ENCODE peak calls at places on chromosomes 11 and 22, in five cellular contexts. One of them, this sample, is unnamed.

GRCh38 chr22:43743131-43743530 is 69.0 kb downstream of the EFCAB6 start:
- DNase-seq in kidney: no peak
- DNase-seq in upper lobe of right lung: no peak
- DNase-seq in NCI-H748 treated with DMSO at 0.1 percent for 48 hours: no peak
- DNase-seq in stimulated activated naive B cell treated with anti-CD40 and anti-IgM and Interleukin-4, amounts not matched to agents 10 μg/mL and 1 μg/mL and 100 μg/mL, for 72 hours: no peak
- DNase-seq in this sample: no peak

GRCh38 chr22:41576877-41577276 is 12.8 kb downstream of the PMM1 start:
- DNase-seq in kidney: no peak
- DNase-seq in upper lobe of right lung: no peak
- DNase-seq in NCI-H748 treated with DMSO at 0.1 percent for 48 hours: no peak
- DNase-seq in stimulated activated naive B cell treated with anti-CD40 and anti-IgM and Interleukin-4, amounts not matched to agents 10 μg/mL and 1 μg/mL and 100 μg/mL, for 72 hours: peak; percentile 12
- DNase-seq in this sample: peak; percentile 47

GRCh38 chr11:59778122-59778521 is 22.9 kb downstream of the STX3 start:
- DNase-seq in kidney: no peak
- DNase-seq in upper lobe of right lung: no peak
- DNase-seq in NCI-H748 treated with DMSO at 0.1 percent for 48 hours: no peak
- DNase-seq in stimulated activated naive B cell treated with anti-CD40 and anti-IgM and Interleukin-4, amounts not matched to agents 10 μg/mL and 1 μg/mL and 100 μg/mL, for 72 hours: no peak
- DNase-seq in this sample: no peak

GRCh38 chr11:8230178-8230859 is 33.4 kb downstream of the LMO1 start:
- DNase-seq in kidney: no peak
- DNase-seq in upper lobe of right lung: peak; percentile 56
- DNase-seq in NCI-H748 treated with DMSO at 0.1 percent for 48 hours: no peak
- DNase-seq in stimulated activated naive B cell treated with anti-CD40 and anti-IgM and Interleukin-4, amounts not matched to agents 10 μg/mL and 1 μg/mL and 100 μg/mL, for 72 hours: no peak
- DNase-seq in this sample: no peak

GRCh38 chr11:11813288-11813962 is 28.3 kb upstream of the USP47 start:
- DNase-seq in kidney: no peak
- DNase-seq in upper lobe of right lung: no peak
- DNase-seq in NCI-H748 treated with DMSO at 0.1 percent for 48 hours: no peak
- DNase-seq in stimulated activated naive B cell treated with anti-CD40 and anti-IgM and Interleukin-4, amounts not matched to agents 10 μg/mL and 1 μg/mL and 100 μg/mL, for 72 hours: no peak
- DNase-seq in this sample: no peak

GRCh38 chr11:5690736-5691135 is 1.1 kb downstream of the TRIM22 start:
- DNase-seq in kidney: peak; percentile 45
- DNase-seq in upper lobe of right lung: no peak
- DNase-seq in NCI-H748 treated with DMSO at 0.1 percent for 48 hours: no peak
- DNase-seq in stimulated activated naive B cell treated with anti-CD40 and anti-IgM and Interleukin-4, amounts not matched to agents 10 μg/mL and 1 μg/mL and 100 μg/mL, for 72 hours: no peak
- DNase-seq in this sample: no peak

GRCh38 chr11:61279934-61280656 is 15.0 kb downstream of the VWCE start:
- DNase-seq in kidney: peak; percentile 6
- DNase-seq in upper lobe of right lung: no peak
- DNase-seq in NCI-H748 treated with DMSO at 0.1 percent for 48 hours: no peak
- DNase-seq in stimulated activated naive B cell treated with anti-CD40 and anti-IgM and Interleukin-4, amounts not matched to agents 10 μg/mL and 1 μg/mL and 100 μg/mL, for 72 hours: no peak
- DNase-seq in this sample: no peak

GRCh38 chr22:25722223-25723015 is 19.6 kb upstream of the MYO18B start:
- DNase-seq in kidney: no peak
- DNase-seq in upper lobe of right lung: no peak
- DNase-seq in NCI-H748 treated with DMSO at 0.1 percent for 48 hours: no peak
- DNase-seq in stimulated activated naive B cell treated with anti-CD40 and anti-IgM and Interleukin-4, amounts not matched to agents 10 μg/mL and 1 μg/mL and 100 μg/mL, for 72 hours: no peak
- DNase-seq in this sample: no peak

GRCh38 chr22:29914165-29914564 is 31.2 kb downstream of the MTMR3 start:
- DNase-seq in kidney: no peak
- DNase-seq in upper lobe of right lung: no peak
- DNase-seq in NCI-H748 treated with DMSO at 0.1 percent for 48 hours: no peak
- DNase-seq in stimulated activated naive B cell treated with anti-CD40 and anti-IgM and Interleukin-4, amounts not matched to agents 10 μg/mL and 1 μg/mL and 100 μg/mL, for 72 hours: no peak
- DNase-seq in this sample: no peak

GRCh38 chr11:118641463-118642019 is 34.1 kb downstream of the PHLDB1 start:
- DNase-seq in kidney: peak; percentile 93
- DNase-seq in upper lobe of right lung: no peak
- DNase-seq in NCI-H748 treated with DMSO at 0.1 percent for 48 hours: peak; percentile 57
- DNase-seq in stimulated activated naive B cell treated with anti-CD40 and anti-IgM and Interleukin-4, amounts not matched to agents 10 μg/mL and 1 μg/mL and 100 μg/mL, for 72 hours: no peak
- DNase-seq in this sample: no peak

GRCh38 chr11:67347964-67348749 is 5.2 kb downstream of the POLD4 start:
- DNase-seq in kidney: no peak
- DNase-seq in upper lobe of right lung: no peak
- DNase-seq in NCI-H748 treated with DMSO at 0.1 percent for 48 hours: no peak
- DNase-seq in stimulated activated naive B cell treated with anti-CD40 and anti-IgM and Interleukin-4, amounts not matched to agents 10 μg/mL and 1 μg/mL and 100 μg/mL, for 72 hours: no peak
- DNase-seq in this sample: no peak

GRCh38 chr11:11451501-11452005 is 98.5 kb upstream of the CSNK2A3 start:
- DNase-seq in kidney: no peak
- DNase-seq in upper lobe of right lung: no peak
- DNase-seq in NCI-H748 treated with DMSO at 0.1 percent for 48 hours: no peak
- DNase-seq in stimulated activated naive B cell treated with anti-CD40 and anti-IgM and Interleukin-4, amounts not matched to agents 10 μg/mL and 1 μg/mL and 100 μg/mL, for 72 hours: no peak
- DNase-seq in this sample: no peak

GRCh38 chr22:42190274-42190673 is 59.7 kb upstream of the CYP2D6 start:
- DNase-seq in kidney: no peak
- DNase-seq in upper lobe of right lung: no peak
- DNase-seq in NCI-H748 treated with DMSO at 0.1 percent for 48 hours: no peak
- DNase-seq in stimulated activated naive B cell treated with anti-CD40 and anti-IgM and Interleukin-4, amounts not matched to agents 10 μg/mL and 1 μg/mL and 100 μg/mL, for 72 hours: no peak
- DNase-seq in this sample: no peak

GRCh38 chr11:102267602-102268001 is 49.7 kb upstream of the BIRC3 start:
- DNase-seq in kidney: no peak
- DNase-seq in upper lobe of right lung: no peak
- DNase-seq in NCI-H748 treated with DMSO at 0.1 percent for 48 hours: no peak
- DNase-seq in stimulated activated naive B cell treated with anti-CD40 and anti-IgM and Interleukin-4, amounts not matched to agents 10 μg/mL and 1 μg/mL and 100 μg/mL, for 72 hours: no peak
- DNase-seq in this sample: no peak

GRCh38 chr22:23230348-23231068 is 50.2 kb downstream of the BCR start:
- DNase-seq in kidney: peak; percentile 22
- DNase-seq in upper lobe of right lung: no peak
- DNase-seq in NCI-H748 treated with DMSO at 0.1 percent for 48 hours: no peak
- DNase-seq in stimulated activated naive B cell treated with anti-CD40 and anti-IgM and Interleukin-4, amounts not matched to agents 10 μg/mL and 1 μg/mL and 100 μg/mL, for 72 hours: no peak
- DNase-seq in this sample: no peak

GRCh38 chr22:42950281-42950680 is 64.7 kb downstream of the PACSIN2 start:
- DNase-seq in kidney: no peak
- DNase-seq in upper lobe of right lung: no peak
- DNase-seq in NCI-H748 treated with DMSO at 0.1 percent for 48 hours: no peak
- DNase-seq in stimulated activated naive B cell treated with anti-CD40 and anti-IgM and Interleukin-4, amounts not matched to agents 10 μg/mL and 1 μg/mL and 100 μg/mL, for 72 hours: no peak
- DNase-seq in this sample: no peak

GRCh38 chr11:16604784-16605439 is 133.5 kb upstream of the C11orf58 start:
- DNase-seq in kidney: peak; percentile 89
- DNase-seq in upper lobe of right lung: peak; percentile 82
- DNase-seq in NCI-H748 treated with DMSO at 0.1 percent for 48 hours: peak; percentile 55
- DNase-seq in stimulated activated naive B cell treated with anti-CD40 and anti-IgM and Interleukin-4, amounts not matched to agents 10 μg/mL and 1 μg/mL and 100 μg/mL, for 72 hours: no peak
- DNase-seq in this sample: peak; percentile 28

GRCh38 chr11:110317516-110317932 is 21.1 kb upstream of the RDX start:
- DNase-seq in kidney: no peak
- DNase-seq in upper lobe of right lung: no peak
- DNase-seq in NCI-H748 treated with DMSO at 0.1 percent for 48 hours: peak; percentile 95
- DNase-seq in stimulated activated naive B cell treated with anti-CD40 and anti-IgM and Interleukin-4, amounts not matched to agents 10 μg/mL and 1 μg/mL and 100 μg/mL, for 72 hours: no peak
- DNase-seq in this sample: no peak

GRCh38 chr22:22745225-22746060 is 101.0 kb downstream of the GGTLC2 start:
- DNase-seq in kidney: no peak
- DNase-seq in upper lobe of right lung: no peak
- DNase-seq in NCI-H748 treated with DMSO at 0.1 percent for 48 hours: no peak
- DNase-seq in stimulated activated naive B cell treated with anti-CD40 and anti-IgM and Interleukin-4, amounts not matched to agents 10 μg/mL and 1 μg/mL and 100 μg/mL, for 72 hours: no peak
- DNase-seq in this sample: peak; percentile 38

GRCh38 chr11:60840711-60841430 is 1.0 kb upstream of the CCDC86 start:
- DNase-seq in kidney: no peak
- DNase-seq in upper lobe of right lung: no peak
- DNase-seq in NCI-H748 treated with DMSO at 0.1 percent for 48 hours: no peak
- DNase-seq in stimulated activated naive B cell treated with anti-CD40 and anti-IgM and Interleukin-4, amounts not matched to agents 10 μg/mL and 1 μg/mL and 100 μg/mL, for 72 hours: no peak
- DNase-seq in this sample: no peak

GRCh38 chr11:64016512-64016911 is 19.2 kb upstream of the FLRT1 start:
- DNase-seq in kidney: no peak
- DNase-seq in upper lobe of right lung: no peak
- DNase-seq in NCI-H748 treated with DMSO at 0.1 percent for 48 hours: no peak
- DNase-seq in stimulated activated naive B cell treated with anti-CD40 and anti-IgM and Interleukin-4, amounts not matched to agents 10 μg/mL and 1 μg/mL and 100 μg/mL, for 72 hours: no peak
- DNase-seq in this sample: no peak

GRCh38 chr11:47715082-47715669 is at the start of gene AGBL2:
- DNase-seq in kidney: peak; percentile 93
- DNase-seq in upper lobe of right lung: peak; percentile 90
- DNase-seq in NCI-H748 treated with DMSO at 0.1 percent for 48 hours: peak; percentile 46
- DNase-seq in stimulated activated naive B cell treated with anti-CD40 and anti-IgM and Interleukin-4, amounts not matched to agents 10 μg/mL and 1 μg/mL and 100 μg/mL, for 72 hours: peak; percentile 79
- DNase-seq in this sample: peak; percentile 90

GRCh38 chr11:75813126-75813525 is 1.9 kb upstream of the UVRAG start:
- DNase-seq in kidney: no peak
- DNase-seq in upper lobe of right lung: no peak
- DNase-seq in NCI-H748 treated with DMSO at 0.1 percent for 48 hours: no peak
- DNase-seq in stimulated activated naive B cell treated with anti-CD40 and anti-IgM and Interleukin-4, amounts not matched to agents 10 μg/mL and 1 μg/mL and 100 μg/mL, for 72 hours: peak; percentile 50
- DNase-seq in this sample: no peak

GRCh38 chr22:42862045-42862734 is 5.1 kb upstream of the ARFGAP3 start:
- DNase-seq in kidney: no peak
- DNase-seq in upper lobe of right lung: no peak
- DNase-seq in NCI-H748 treated with DMSO at 0.1 percent for 48 hours: no peak
- DNase-seq in stimulated activated naive B cell treated with anti-CD40 and anti-IgM and Interleukin-4, amounts not matched to agents 10 μg/mL and 1 μg/mL and 100 μg/mL, for 72 hours: no peak
- DNase-seq in this sample: no peak

GRCh38 chr11:96464695-96465307 is 75.0 kb downstream of the JRKL start:
- DNase-seq in kidney: no peak
- DNase-seq in upper lobe of right lung: no peak
- DNase-seq in NCI-H748 treated with DMSO at 0.1 percent for 48 hours: peak; percentile 83
- DNase-seq in stimulated activated naive B cell treated with anti-CD40 and anti-IgM and Interleukin-4, amounts not matched to agents 10 μg/mL and 1 μg/mL and 100 μg/mL, for 72 hours: no peak
- DNase-seq in this sample: peak; percentile 59

GRCh38 chr11:103529217-103529684 is 420.0 kb downstream of the DYNC2H1 start:
- DNase-seq in kidney: no peak
- DNase-seq in upper lobe of right lung: no peak
- DNase-seq in NCI-H748 treated with DMSO at 0.1 percent for 48 hours: no peak
- DNase-seq in stimulated activated naive B cell treated with anti-CD40 and anti-IgM and Interleukin-4, amounts not matched to agents 10 μg/mL and 1 μg/mL and 100 μg/mL, for 72 hours: no peak
- DNase-seq in this sample: no peak

GRCh38 chr11:105609832-105610781 is at the start of gene GRIA4:
- DNase-seq in kidney: peak; percentile 70
- DNase-seq in upper lobe of right lung: peak; percentile 64
- DNase-seq in NCI-H748 treated with DMSO at 0.1 percent for 48 hours: peak; percentile 78
- DNase-seq in stimulated activated naive B cell treated with anti-CD40 and anti-IgM and Interleukin-4, amounts not matched to agents 10 μg/mL and 1 μg/mL and 100 μg/mL, for 72 hours: no peak
- DNase-seq in this sample: no peak

GRCh38 chr22:31313366-31314147 is 21.3 kb upstream of the PIK3IP1 start:
- DNase-seq in kidney: peak; percentile 94
- DNase-seq in upper lobe of right lung: peak; percentile 90
- DNase-seq in NCI-H748 treated with DMSO at 0.1 percent for 48 hours: peak; percentile 51
- DNase-seq in stimulated activated naive B cell treated with anti-CD40 and anti-IgM and Interleukin-4, amounts not matched to agents 10 μg/mL and 1 μg/mL and 100 μg/mL, for 72 hours: no peak
- DNase-seq in this sample: peak; percentile 67

GRCh38 chr11:71212871-71213559 is 39.4 kb downstream of the SHANK2 start:
- DNase-seq in kidney: no peak
- DNase-seq in upper lobe of right lung: peak; percentile 32
- DNase-seq in NCI-H748 treated with DMSO at 0.1 percent for 48 hours: no peak
- DNase-seq in stimulated activated naive B cell treated with anti-CD40 and anti-IgM and Interleukin-4, amounts not matched to agents 10 μg/mL and 1 μg/mL and 100 μg/mL, for 72 hours: no peak
- DNase-seq in this sample: no peak

This sample was measured in germinal center.